ENCODE peak calls at places on chromosomes 11 and 22, in six cellular contexts. X is NCI-H460, Z is aorta, I is NCI-H2171, Q is spleen, O is HS-5. S is an unnamed sample.

GRCh38 chr11:2549491-2549875 is 104.7 kb downstream of the KCNQ1 start:
- DNase-seq in X (no peak), Z (peak; percentile 23), I (no peak), Q (peak; percentile 66), O (no peak), S (no peak)

GRCh38 chr11:19871531-19871930 is 158.9 kb downstream of the NAV2 start:
- DNase-seq in X (no peak), Z (no peak), I (no peak), Q (no peak), O (no peak), S (no peak)

GRCh38 chr11:71452354-71453020 is 516 bp upstream of the NADSYN1 start:
- DNase-seq in X (no peak), Z (peak; percentile 80), I (peak; percentile 62), Q (peak; percentile 91), O (peak; percentile 2), S (no peak)

GRCh38 chr11:35049906-35050531 is 89.0 kb upstream of the CD44 start:
- DNase-seq in X (no peak), Z (no peak), I (no peak), Q (no peak), O (no peak), S (no peak)

GRCh38 chr11:130674686-130675085 is 226.2 kb downstream of the ADAMTS15 start:
- DNase-seq in X (no peak), Z (no peak), I (no peak), Q (no peak), O (no peak), S (no peak)

GRCh38 chr11:85813721-85814120 is 2.8 kb upstream of the SYTL2 start:
- DNase-seq in X (no peak), Z (no peak), I (no peak), Q (no peak), O (no peak), S (no peak)

GRCh38 chr11:93668171-93668570 is 6.7 kb downstream of the CEP295 start:
- DNase-seq in X (no peak), Z (no peak), I (no peak), Q (no peak), O (no peak), S (no peak)

GRCh38 chr11:131305005-131305404 is 65.4 kb upstream of the NTM start:
- DNase-seq in X (no peak), Z (no peak), I (no peak), Q (no peak), O (no peak), S (no peak)

GRCh38 chr11:58939277-58939676 is at the start of gene GLYATL1:
- DNase-seq in X (no peak), Z (no peak), I (no peak), Q (no peak), O (no peak), S (no peak)

GRCh38 chr11:88174627-88175003 is 628 bp downstream of the RAB38 start:
- DNase-seq in X (peak; percentile 41), Z (peak; percentile 88), I (no peak), Q (peak; percentile 86), O (no peak), S (peak; percentile 24)

GRCh38 chr11:78801161-78801884 is 226.7 kb upstream of the NARS2 start:
- DNase-seq in X (no peak), Z (peak; percentile 77), I (no peak), Q (no peak), O (peak; percentile 68), S (peak; percentile 43)

GRCh38 chr11:116896211-116896610 is 58.8 kb upstream of the APOA1 start:
- DNase-seq in X (no peak), Z (no peak), I (no peak), Q (no peak), O (no peak), S (no peak)

GRCh38 chr11:17839973-17840611 is 105.5 kb downstream of the KCNC1 start:
- DNase-seq in X (no peak), Z (no peak), I (no peak), Q (no peak), O (no peak), S (no peak)

GRCh38 chr11:95132956-95133355 is 43.3 kb downstream of the ENDOD1 start:
- DNase-seq in X (no peak), Z (no peak), I (no peak), Q (no peak), O (no peak), S (no peak)

GRCh38 chr11:44592125-44592643 is 26.7 kb downstream of the CD82 start:
- DNase-seq in X (no peak), Z (peak; percentile 75), I (no peak), Q (no peak), O (no peak), S (no peak)

GRCh38 chr11:121575250-121575962 is 122.6 kb upstream of the SORL1-AS1 start:
- DNase-seq in X (no peak), Z (peak; percentile 88), I (no peak), Q (peak; percentile 85), O (no peak), S (no peak)

GRCh38 chr11:1042626-1043562 is 6.4 kb upstream of the MUC6 start:
- DNase-seq in X (no peak), Z (peak; percentile 42), I (no peak), Q (peak; percentile 64), O (no peak), S (no peak)

GRCh38 chr11:44236261-44236660 is 73.7 kb downstream of the ALX4 start:
- DNase-seq in X (no peak), Z (no peak), I (no peak), Q (no peak), O (no peak), S (no peak)

GRCh38 chr22:48051796-48052620 is 1289.6 kb downstream of the TBC1D22A start:
- DNase-seq in X (no peak), Z (no peak), I (no peak), Q (no peak), O (no peak), S (no peak)

GRCh38 chr11:112555491-112556364 is 295.1 kb upstream of the PLET1 start:
- DNase-seq in X (peak; percentile 8), Z (peak; percentile 68), I (no peak), Q (peak; percentile 82), O (no peak), S (peak; percentile 12)

GRCh38 chr11:16739326-16739875 is 954 bp downstream of the C11orf58 start:
- DNase-seq in X (no peak), Z (no peak), I (no peak), Q (no peak), O (peak; percentile 4), S (peak; percentile 15)

GRCh38 chr11:46661836-46662235 is 38.6 kb downstream of the ARHGAP1 start:
- DNase-seq in X (no peak), Z (no peak), I (no peak), Q (no peak), O (no peak), S (no peak)

GRCh38 chr11:20159680-20160381 is 444 bp downstream of the DBX1 start:
- DNase-seq in X (no peak), Z (no peak), I (no peak), Q (no peak), O (no peak), S (no peak)

GRCh38 chr22:30803679-30804078 is 109.0 kb downstream of the OSBP2 start:
- DNase-seq in X (no peak), Z (no peak), I (no peak), Q (no peak), O (no peak), S (no peak)

GRCh38 chr11:71146846-71147245 is 105.5 kb downstream of the SHANK2 start:
- DNase-seq in X (no peak), Z (no peak), I (no peak), Q (peak; percentile 59), O (no peak), S (no peak)

GRCh38 chr22:17060126-17060525 is 24.7 kb upstream of the IL17RA start:
- DNase-seq in X (no peak), Z (no peak), I (no peak), Q (no peak), O (no peak), S (no peak)

GRCh38 chr11:72828692-72829101 is 14.5 kb downstream of the ATG16L2 start:
- DNase-seq in X (no peak), Z (no peak), I (no peak), Q (no peak), O (no peak), S (no peak)

GRCh38 chr22:40210814-40211213 is 33.1 kb downstream of the TNRC6B start:
- DNase-seq in X (no peak), Z (no peak), I (no peak), Q (no peak), O (no peak), S (no peak)

GRCh38 chr11:19816817-19817216 is 104.2 kb downstream of the NAV2 start:
- DNase-seq in X (no peak), Z (no peak), I (peak; percentile 82), Q (no peak), O (no peak), S (no peak)

GRCh38 chr22:35155403-35156025 is 89.6 kb downstream of the ISX start:
- DNase-seq in X (no peak), Z (no peak), I (no peak), Q (no peak), O (no peak), S (no peak)

GRCh38 chr11:62144641-62145255 is 20.9 kb downstream of the INCENP start:
- DNase-seq in X (no peak), Z (peak; percentile 29), I (no peak), Q (peak; percentile 62), O (no peak), S (no peak)

GRCh38 chr11:119647254-119647653 is 81.7 kb downstream of the NECTIN1 start:
- DNase-seq in X (no peak), Z (no peak), I (no peak), Q (no peak), O (no peak), S (no peak)

GRCh38 chr11:48172818-48173609 is 43.6 kb upstream of the OR4B1 start:
- DNase-seq in X (peak; percentile 51), Z (peak; percentile 75), I (peak; percentile 25), Q (peak; percentile 83), O (no peak), S (peak; percentile 78)